ENCODE peak calls at places on chromosomes 16 and 17, in ten cellular contexts. W is Caco-2, Y is GM06990, P is epithelial cell of proximal tubule, E is psoas muscle, R is colonic mucosa, D is endothelial cell, O is heart left ventricle, G is GM23338, A is osteocyte. J is an unnamed sample.

GRCh38 chr16:66619534-66620418 is 15.3 kb downstream of the CMTM3 start:
- DNase-seq in Y (peak), E (no peak), W (no peak), A (no peak), R (no peak), G (no peak), D (no peak), O (no peak), P (no peak), J (no peak)

GRCh38 chr16:67939507-67940435 is 3.1 kb upstream of the PSMB10 start:
- DNase-seq in O (no peak), D (no peak), P (no peak), E (peak), A (no peak), G (no peak), W (no peak), R (peak), Y (no peak), J (no peak)

GRCh38 chr16:3948378-3948995 is 68.0 kb upstream of the CREBBP start:
- DNase-seq in R (no peak), W (no peak), D (no peak), A (no peak), O (no peak), E (no peak), Y (no peak), P (no peak), G (no peak), J (no peak)

GRCh38 chr17:14068542-14069250 is 608 bp upstream of the COX10 start:
- DNase-seq in G (no peak), Y (peak), P (no peak), E (no peak), W (no peak), R (no peak), A (no peak), D (no peak), O (no peak), J (no peak)

GRCh38 chr16:52035406-52035805 is 511.5 kb downstream of the TOX3 start:
- DNase-seq in O (no peak), E (no peak), P (peak), D (no peak), R (no peak), A (no peak), G (no peak), W (no peak), Y (no peak), J (no peak)

GRCh38 chr16:931651-932500 is 38.9 kb downstream of the LMF1 start:
- DNase-seq in G (no peak), D (no peak), E (no peak), R (no peak), P (peak), W (no peak), O (peak), Y (no peak), A (no peak), J (no peak)

GRCh38 chr16:64416232-64417010 is 705.4 kb downstream of the CDH11 start:
- DNase-seq in P (no peak), A (no peak), D (no peak), W (no peak), O (no peak), G (no peak), Y (no peak), R (no peak), E (no peak), J (no peak)

GRCh38 chr17:77407321-77408277 is 266.8 kb downstream of the SEC14L1 start:
- DNase-seq in E (no peak), R (no peak), W (no peak), Y (no peak), G (no peak), P (no peak), D (no peak), O (no peak), A (no peak), J (no peak)

GRCh38 chr17:336110-337021 is 16.2 kb downstream of the RPH3AL start:
- DNase-seq in P (no peak), D (no peak), W (peak), A (no peak), R (peak), E (peak), O (peak), Y (no peak), G (no peak), J (no peak)

GRCh38 chr17:2237960-2238359 is 65.6 kb downstream of the SMG6 start:
- DNase-seq in E (no peak), D (no peak), O (no peak), W (no peak), R (no peak), Y (no peak), G (no peak), P (no peak), A (no peak), J (no peak)

GRCh38 chr17:2233441-2233947 is 70.1 kb downstream of the SMG6 start:
- DNase-seq in R (no peak), D (no peak), Y (no peak), G (no peak), E (peak), O (no peak), W (no peak), P (no peak), A (no peak), J (peak)

GRCh38 chr17:2238432-2239169 is 65.0 kb downstream of the SMG6 start:
- DNase-seq in A (no peak), O (no peak), P (no peak), E (peak), W (no peak), G (no peak), R (no peak), Y (peak), D (no peak), J (no peak)

GRCh38 chr17:2237521-2237921 is 66.1 kb downstream of the SMG6 start:
- DNase-seq in Y (no peak), G (no peak), O (no peak), R (no peak), W (no peak), A (no peak), P (no peak), E (peak), D (no peak), J (no peak)

DNA sequence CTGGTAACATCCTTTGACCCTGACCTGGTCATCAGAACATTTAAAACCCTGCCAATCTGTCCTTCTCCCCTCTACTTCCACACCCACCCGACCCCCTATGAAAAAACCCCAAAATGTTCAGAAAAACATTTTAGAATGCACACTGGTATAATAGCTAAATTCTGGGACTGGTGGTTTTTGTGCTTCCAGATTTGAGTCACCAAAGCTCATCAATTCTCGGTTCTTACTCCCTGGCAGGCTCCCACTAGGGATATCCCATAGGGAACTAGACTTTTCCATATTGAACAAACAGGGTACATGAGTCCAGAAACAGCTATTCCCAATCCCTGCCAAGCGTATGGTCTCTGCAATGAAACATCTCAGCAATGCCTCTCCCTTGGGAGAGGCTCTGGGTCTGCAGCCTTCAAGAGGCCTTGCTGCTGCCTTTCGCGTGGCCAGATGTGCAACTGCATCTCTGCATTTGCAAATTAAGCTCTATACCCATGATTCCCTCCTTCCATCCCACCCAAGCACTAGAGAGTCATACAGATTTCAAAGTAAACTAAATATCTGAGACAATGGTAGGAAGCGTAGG is 67.7 kb downstream of the SMG6 start:
- DNase-seq in W (no peak), G (no peak), D (no peak), A (no peak), P (no peak), Y (no peak), O (no peak), R (no peak), E (peak), J (no peak)
- TF ChIP-seq CTCF in W (no peak), G (no peak), D (no peak), A (no peak), P (no peak), Y (no peak), O (no peak), R (no peak), E (no peak), J (no peak)

GRCh38 chr17:32112416-32112815 is 29.9 kb upstream of the RHOT1 start:
- DNase-seq in G (no peak), Y (no peak), E (no peak), D (no peak), A (no peak), O (no peak), R (no peak), P (no peak), W (no peak), J (no peak)
- TF ChIP-seq CTCF in G (peak), Y (no peak), E (no peak), D (no peak), A (no peak), O (no peak), R (no peak), P (no peak), W (no peak), J (no peak)

GRCh38 chr17:38466346-38467315 is 38.4 kb downstream of the ARHGAP23 start:
- DNase-seq in O (no peak), G (no peak), D (no peak), P (no peak), R (no peak), W (no peak), A (no peak), E (no peak), Y (no peak), J (no peak)

GRCh38 chr17:38464251-38464722 is 36.0 kb downstream of the ARHGAP23 start:
- DNase-seq in A (no peak), Y (no peak), R (no peak), E (peak), O (peak), D (no peak), P (no peak), G (no peak), W (no peak), J (no peak)

GRCh38 chr17:38463451-38463858 is 35.2 kb downstream of the ARHGAP23 start:
- DNase-seq in W (no peak), R (no peak), E (no peak), P (no peak), O (peak), G (no peak), D (no peak), A (no peak), Y (no peak), J (no peak)

GRCh38 chr17:38465420-38466345 is 37.4 kb downstream of the ARHGAP23 start:
- DNase-seq in E (peak), P (no peak), G (no peak), W (no peak), A (no peak), D (no peak), O (peak), Y (no peak), R (no peak), J (no peak)

DNA sequence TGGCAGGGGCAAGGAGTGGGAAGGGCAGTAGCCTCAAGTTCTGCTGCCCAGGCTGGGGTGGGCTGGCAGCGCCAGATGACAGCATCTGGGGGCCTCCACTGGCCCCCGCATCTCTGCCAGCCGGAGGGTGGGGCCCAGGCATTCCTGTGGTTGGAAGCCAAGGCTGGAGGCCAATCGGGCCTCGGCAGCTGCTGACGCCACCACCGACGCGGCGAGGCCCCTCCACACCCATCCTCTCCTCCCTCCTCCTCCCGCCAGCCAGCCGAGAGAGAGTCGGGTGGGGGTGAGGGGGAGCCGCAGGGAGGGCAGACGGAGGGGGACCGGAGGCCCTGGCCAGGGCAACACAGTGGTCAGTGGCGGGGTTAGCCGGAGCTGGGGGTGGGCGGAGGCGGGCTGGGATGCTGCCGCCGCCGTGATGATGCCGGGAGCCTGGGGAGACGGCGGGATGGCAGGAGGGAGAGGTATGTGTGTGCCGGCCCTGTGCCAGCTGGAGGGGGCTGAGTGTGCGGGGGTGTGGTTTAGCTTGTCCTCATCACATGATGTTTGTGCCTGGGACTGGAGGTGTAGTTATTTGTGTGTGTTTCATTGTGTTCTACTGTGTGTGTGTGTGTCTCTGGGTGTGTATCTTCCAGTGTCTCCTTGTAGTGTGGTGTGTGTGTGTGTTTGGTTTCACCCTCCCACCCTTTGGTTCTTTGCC is 36.6 kb downstream of the ARHGAP23 start:
- DNase-seq in E (peak), P (no peak), O (peak), R (peak), A (peak), Y (no peak), D (no peak), W (no peak), G (peak), J (peak)
- TF ChIP-seq CTCF in E (no peak), P (no peak), O (no peak), R (no peak), A (no peak), Y (no peak), D (no peak), W (no peak), G (no peak), J (no peak)

GRCh38 chr16:75138233-75138632 is 10.1 kb upstream of the ZFP1 start:
- DNase-seq in A (no peak), R (no peak), G (no peak), W (peak), Y (no peak), D (no peak), E (no peak), P (no peak), O (no peak), J (no peak)

GRCh38 chr16:75139498-75139897 is 8.8 kb upstream of the ZFP1 start:
- DNase-seq in E (no peak), R (peak), D (no peak), Y (no peak), O (no peak), W (peak), G (no peak), P (no peak), A (no peak), J (no peak)

GRCh38 chr16:75138636-75139035 is 9.7 kb upstream of the ZFP1 start:
- DNase-seq in D (peak), Y (no peak), A (no peak), R (no peak), P (no peak), O (no peak), W (peak), G (peak), E (no peak), J (no peak)
- TF ChIP-seq CTCF in D (no peak), Y (no peak), A (no peak), R (no peak), P (no peak), O (no peak), W (no peak), G (no peak), E (no peak), J (no peak)

DNA sequence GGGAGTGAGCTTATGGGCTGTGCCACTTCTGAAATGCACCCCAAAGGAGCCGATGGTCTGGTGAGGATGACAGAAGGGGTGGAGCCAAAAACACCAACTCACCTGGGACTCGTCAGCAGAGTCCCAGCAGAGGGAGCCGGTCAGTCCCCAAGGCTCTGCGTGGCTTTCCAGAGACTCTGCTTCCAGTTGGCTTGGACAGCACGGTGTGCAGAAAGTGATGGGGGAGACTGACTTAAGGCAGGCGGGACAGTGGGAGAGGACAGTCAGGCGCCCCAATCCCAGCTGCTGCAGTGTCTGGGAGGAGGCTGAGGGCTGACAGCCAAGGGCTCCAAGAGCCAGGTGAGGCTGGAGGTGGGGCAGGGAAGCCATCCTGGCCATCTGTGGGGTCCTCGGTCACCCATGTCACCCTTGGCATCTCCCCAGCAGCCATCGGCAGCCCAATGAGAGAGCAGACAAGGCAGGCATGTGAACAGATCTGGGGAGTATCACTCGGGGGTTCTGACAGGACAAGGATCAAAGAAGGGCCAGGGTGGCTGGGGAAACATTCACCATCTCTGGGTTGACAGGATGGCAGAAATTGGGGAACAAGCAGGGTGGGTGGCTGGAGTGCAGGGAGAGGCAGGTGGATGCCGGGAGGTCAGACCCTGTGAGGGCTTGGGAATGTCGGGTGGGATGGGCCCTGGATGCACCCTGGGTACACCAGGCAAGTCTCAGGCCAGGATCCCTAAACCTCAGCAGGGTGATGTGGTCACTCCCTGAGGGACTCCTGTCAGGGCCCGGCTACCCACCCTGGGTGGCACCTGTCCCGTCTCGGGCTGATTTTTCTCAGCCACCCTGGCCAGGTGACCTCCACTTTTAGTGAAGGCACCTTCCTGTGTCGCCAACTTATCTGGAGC is 8.9 kb upstream of the KRTAP17-1 start:
- DNase-seq in A (peak), E (no peak), P (no peak), D (no peak), G (peak), O (no peak), Y (no peak), R (no peak), W (peak), J (no peak)
- TF ChIP-seq CTCF in A (no peak), E (no peak), P (peak), D (no peak), G (peak), O (no peak), Y (no peak), R (no peak), W (peak), J (peak)

GRCh38 chr16:24577167-24577566 is 37.8 kb downstream of the RBBP6 start:
- DNase-seq in A (no peak), W (no peak), D (peak), O (no peak), Y (no peak), G (no peak), E (no peak), R (no peak), P (no peak), J (no peak)

GRCh38 chr16:24583494-24583893 is 44.1 kb downstream of the RBBP6 start:
- DNase-seq in G (no peak), P (no peak), O (no peak), D (no peak), E (no peak), A (no peak), Y (no peak), W (no peak), R (no peak), J (no peak)

DNA sequence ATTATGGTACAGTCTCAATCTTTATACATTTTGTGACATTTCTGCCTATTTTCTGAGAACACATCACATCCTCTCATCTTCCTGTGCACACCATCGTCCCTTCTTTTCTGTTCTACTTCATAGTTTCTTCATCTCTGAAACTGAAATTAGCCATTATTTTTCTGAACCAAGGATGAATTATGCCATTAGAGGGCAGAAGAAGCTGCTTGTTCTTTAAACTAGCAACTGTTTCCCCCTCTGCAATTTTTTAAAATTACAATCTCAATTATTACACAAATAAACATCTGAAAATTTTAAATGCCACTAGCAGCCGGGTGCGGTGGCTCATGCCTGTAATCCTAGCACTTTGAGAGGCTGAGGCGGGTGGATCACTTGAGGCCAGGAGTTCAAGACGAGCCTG is 41.3 kb downstream of the RBBP6 start:
- DNase-seq in G (no peak), P (no peak), W (no peak), A (no peak), D (no peak), E (no peak), O (no peak), R (no peak), Y (no peak), J (no peak)
- TF ChIP-seq CTCF in G (no peak), P (peak), W (no peak), A (peak), D (no peak), E (peak), O (peak), R (no peak), Y (peak), J (no peak)

GRCh38 chr16:11188801-11189740 is 66.9 kb downstream of the SOCS1 start:
- DNase-seq in Y (no peak), A (no peak), W (no peak), O (no peak), D (no peak), P (no peak), G (no peak), E (no peak), R (no peak), J (no peak)
- TF ChIP-seq CTCF in Y (no peak), A (no peak), W (no peak), O (no peak), D (no peak), P (no peak), G (no peak), E (no peak), R (no peak), J (no peak)

J was measured in nephron progenitor cell.